ENCODE peak calls at places on chromosome X, in eight cellular contexts. H is psoas muscle; N is CD4-positive, alpha-beta T cell; V is astrocyte of the spinal cord; J is OCI-LY7; M is WTC11; C is AG04449; P is SK-N-SH. L is an unnamed sample.

GRCh38 chrX:50204364-50204899 is at the start of gene CCNB3:
- DNase-seq in V (peak; percentile 71), N (peak; percentile 66), J (peak; percentile 88), M (peak; percentile 54), P (peak; percentile 77), H (peak; percentile 79), C (no peak), L (peak; percentile 24)

GRCh38 chrX:14899607-14900006 is 26.4 kb downstream of the MOSPD2 start:
- DNase-seq in V (peak; percentile 63), N (no peak), M (no peak), C (no peak), P (no peak), H (no peak), J (no peak), L (no peak)

GRCh38 chrX:120690344-120690743 is 60.5 kb upstream of the C1GALT1C1 start:
- DNase-seq in C (no peak), M (no peak), P (no peak), H (no peak), J (no peak), N (no peak), V (no peak), L (no peak)

GRCh38 chrX:106898462-106898861 is 4.7 kb downstream of the RIPPLY1 start:
- DNase-seq in C (no peak), J (peak; percentile 53), M (no peak), P (peak; percentile 14), H (no peak), N (no peak), V (peak; percentile 58), L (no peak)

GRCh38 chrX:44903842-44904530 is 31.0 kb downstream of the KDM6A start:
- DNase-seq in N (no peak), V (no peak), C (no peak), P (no peak), J (peak; percentile 49), M (no peak), H (no peak), L (no peak)

GRCh38 chrX:29662759-29663503 is 552.4 kb upstream of the MAGEB2 start:
- DNase-seq in P (no peak), J (no peak), C (peak; percentile 46), H (no peak), M (no peak), V (peak; percentile 94), N (no peak), L (no peak)

GRCh38 chrX:78650906-78651437 is 8.2 kb downstream of the RTL3 start:
- DNase-seq in J (no peak), H (no peak), V (peak; percentile 88), N (no peak), M (no peak), P (no peak), C (peak; percentile 63), L (no peak)

GRCh38 chrX:65667157-65667502 is 324 bp upstream of the MSN start:
- DNase-seq in H (no peak), C (no peak), J (no peak), V (no peak), M (no peak), P (peak; percentile 42), N (peak; percentile 5), L (no peak)

GRCh38 chrX:10526442-10526841 is 93.9 kb downstream of the MID1 start:
- DNase-seq in M (no peak), N (no peak), J (no peak), V (no peak), P (no peak), C (no peak), H (no peak), L (no peak)

GRCh38 chrX:1359477-1359873 is 22.9 kb downstream of the IL3RA start:
- DNase-seq in P (no peak), C (no peak), N (no peak), V (no peak), H (no peak), M (no peak), J (no peak), L (no peak)

GRCh38 chrX:31500920-31501319 is 429.1 kb upstream of the FTHL17 start:
- DNase-seq in P (no peak), V (peak; percentile 67), N (no peak), J (no peak), H (no peak), C (peak; percentile 31), M (no peak), L (no peak)

GRCh38 chrX:49096419-49096818 is 16.7 kb upstream of the WDR45 start:
- DNase-seq in H (no peak), J (no peak), V (no peak), N (no peak), M (no peak), C (no peak), P (no peak), L (no peak)

DNA sequence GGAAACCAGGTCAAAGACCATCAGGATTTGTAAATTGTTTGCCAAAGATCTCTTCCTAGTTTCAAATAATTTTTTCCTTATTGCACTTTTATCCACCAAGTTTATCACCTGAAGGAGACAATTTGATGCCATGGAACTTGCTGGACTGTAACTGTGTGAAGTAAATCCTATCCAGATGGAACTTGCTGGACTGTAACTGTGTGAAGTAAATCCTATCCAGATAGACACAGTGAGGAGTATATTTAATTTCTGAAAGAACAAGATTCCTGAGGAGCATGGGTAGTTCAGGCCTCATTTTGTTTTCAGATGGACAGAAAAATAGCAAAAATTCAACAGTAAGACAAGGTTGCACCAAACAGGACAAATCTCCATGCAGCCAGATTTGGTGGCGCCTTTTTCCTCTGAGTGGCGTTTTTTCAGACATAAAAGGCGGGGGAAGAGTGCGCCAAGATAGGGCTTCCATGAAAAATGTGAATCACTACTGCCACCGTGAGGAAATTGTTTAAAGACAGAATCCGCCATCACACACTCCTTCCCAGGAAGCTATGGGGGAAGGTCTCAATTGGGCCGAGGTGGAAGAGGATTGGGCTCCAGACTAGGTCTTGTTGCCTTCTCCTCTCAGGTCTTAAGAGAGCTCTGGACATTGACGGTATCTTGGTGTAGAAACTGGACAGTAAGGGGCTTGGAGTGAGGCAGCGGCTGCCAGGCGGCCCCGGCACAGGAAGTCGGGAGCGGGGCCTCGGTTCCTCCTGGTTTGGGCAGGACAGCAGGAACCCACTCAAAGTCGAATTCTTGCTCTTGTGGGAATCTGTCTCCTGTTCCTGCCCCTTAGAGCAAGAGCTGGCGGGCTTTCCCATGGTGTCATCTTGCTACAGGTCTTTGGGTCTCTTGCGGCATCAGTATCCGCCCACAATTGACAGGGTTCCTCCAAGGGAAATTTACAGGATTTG is 234.7 kb downstream of the OR13H1 start:
- DNase-seq in N (no peak), H (peak; percentile 69), C (no peak), M (no peak), V (peak; percentile 83), P (peak; percentile 67), J (no peak), L (no peak)
- TF ChIP-seq CTCF in N (no peak), H (peak; percentile 44), C (no peak), M (no peak), V (peak; percentile 24), P (peak; percentile 63), J (no peak), L (no peak)

GRCh38 chrX:95059909-95060308 is 1385.9 kb downstream of the FAM133A start:
- DNase-seq in J (no peak), M (no peak), H (no peak), V (no peak), P (no peak), N (no peak), C (no peak), L (no peak)

GRCh38 chrX:95058815-95059214 is 1384.8 kb downstream of the FAM133A start:
- DNase-seq in V (peak; percentile 82), C (peak; percentile 47), P (no peak), J (no peak), N (no peak), M (no peak), H (no peak), L (no peak)

GRCh38 chrX:95057341-95057740 is 1383.3 kb downstream of the FAM133A start:
- DNase-seq in H (no peak), M (no peak), V (peak; percentile 54), P (no peak), J (no peak), N (no peak), C (no peak), L (no peak)

GRCh38 chrX:95055991-95056390 is 1382.0 kb downstream of the FAM133A start:
- DNase-seq in C (no peak), P (no peak), V (no peak), H (no peak), J (no peak), N (no peak), M (no peak), L (no peak)

DNA sequence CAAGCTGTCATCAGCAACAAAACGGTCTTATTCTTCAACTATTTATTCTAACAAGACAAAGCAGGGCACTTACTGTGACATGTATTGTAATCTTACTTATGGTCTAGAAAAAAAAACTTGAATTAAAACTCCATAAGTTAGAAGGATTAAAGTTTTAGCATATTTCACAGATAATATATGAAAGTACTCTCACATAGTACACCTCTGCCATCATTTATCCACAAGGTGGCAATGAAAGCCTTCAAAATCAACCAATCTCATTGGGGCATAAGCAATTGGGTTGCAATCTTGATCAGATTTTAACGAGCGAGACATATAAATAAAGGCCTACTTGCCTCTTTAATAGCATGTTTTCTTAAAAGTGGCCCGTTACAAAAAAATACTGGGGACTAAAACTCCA is 1382.9 kb downstream of the FAM133A start:
- DNase-seq in M (no peak), N (no peak), J (no peak), C (no peak), P (no peak), H (no peak), V (peak; percentile 49), L (no peak)
- TF ChIP-seq CTCF in M (no peak), N (no peak), J (peak; percentile 10), C (no peak), P (peak; percentile 64), H (no peak), V (peak; percentile 32), L (peak; percentile 35)

DNA sequence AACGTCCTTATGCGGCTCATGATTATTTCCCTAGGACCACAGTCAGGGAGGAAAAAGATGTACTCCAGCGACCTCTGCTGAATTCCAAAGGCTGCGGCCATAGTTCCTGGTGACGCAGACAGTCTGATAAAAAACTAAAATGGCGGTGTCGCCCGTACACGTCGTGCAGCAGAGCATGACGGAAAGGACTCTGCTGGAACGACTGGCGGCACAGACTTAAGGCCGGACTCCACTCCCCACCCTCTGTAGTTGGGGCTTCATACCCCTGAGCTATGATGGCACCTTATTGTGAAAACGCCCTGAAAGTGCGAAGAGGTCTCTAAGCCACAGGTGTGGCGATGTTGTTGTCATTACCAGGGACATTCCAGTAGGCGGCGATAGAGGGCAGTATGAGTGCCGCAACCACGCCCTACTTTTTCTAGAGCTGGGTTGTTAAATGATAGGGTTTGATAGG is 90.0 kb upstream of the EDA2R start:
- DNase-seq in V (peak; percentile 68), C (no peak), H (no peak), P (peak; percentile 35), N (peak; percentile 36), J (peak; percentile 37), M (peak; percentile 49), L (peak; percentile 28)
- TF ChIP-seq CTCF in V (peak; percentile 63), C (peak; percentile 52), H (peak; percentile 42), P (peak; percentile 70), N (peak; percentile 60), J (peak; percentile 76), M (peak; percentile 69), L (peak; percentile 74)

DNA sequence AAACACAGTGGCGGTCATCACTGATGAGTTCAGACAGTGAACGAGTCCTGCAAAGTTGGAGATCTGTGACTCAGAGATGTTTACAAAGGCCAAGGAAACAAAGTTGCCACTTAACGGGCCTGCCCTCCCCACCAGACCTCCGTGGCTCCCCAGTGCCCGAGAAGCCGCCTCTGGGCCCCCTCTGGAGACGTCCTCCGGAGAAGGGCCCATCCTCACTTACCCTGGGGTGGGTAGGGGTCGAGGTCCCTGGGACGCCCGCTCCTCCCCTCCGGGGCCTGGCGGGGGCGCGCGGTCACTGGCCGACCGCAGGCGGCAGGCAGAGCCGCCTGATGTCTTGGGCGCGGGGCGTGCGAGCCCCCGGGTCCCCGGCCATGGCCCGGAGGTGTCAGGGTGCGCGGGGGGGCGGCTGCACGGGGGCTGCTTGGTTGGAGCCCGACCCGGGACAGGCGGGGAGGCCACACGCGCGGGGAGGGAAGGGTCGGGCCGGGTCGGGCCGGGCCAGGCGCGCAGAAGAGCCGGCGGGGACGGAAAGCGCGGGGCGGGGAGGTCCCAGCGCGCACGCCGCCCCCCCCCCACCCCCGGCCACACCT is 590 bp downstream of the DHRSX start:
- DNase-seq in V (peak; percentile 54), M (peak; percentile 51), J (peak; percentile 62), N (no peak), P (peak; percentile 84), H (peak; percentile 56), C (no peak), L (peak; percentile 34)
- TF ChIP-seq CTCF in V (peak; percentile 17), M (no peak), J (peak; percentile 66), N (no peak), P (no peak), H (no peak), C (peak; percentile 7), L (peak; percentile 40)